ENCODE peak calls at places on chromosomes 4 and X, in ten cellular contexts. S is iris pigment epithelial cell; L is right lobe of liver; H is GM03348; T is A673; N is dermis microvascular lymphatic vessel endothelial cell; Z is effector memory CD8-positive, alpha-beta T cell; J is GM13977; U is ELF-1; F is cardiac muscle cell. R is an unnamed sample.

GRCh38 chrX:116379854-116380253 is 56.6 kb upstream of the SLC6A14 start:
- DNase-seq in S (peak), L (no peak), H (peak), T (peak), N (no peak), Z (no peak), J (no peak), U (no peak), F (no peak), R (no peak)

GRCh38 chr4:73815145-73815544 is 21.3 kb upstream of the CXCL6 start:
- DNase-seq in S (peak), L (no peak), H (no peak), T (no peak), N (no peak), Z (no peak), J (no peak), U (no peak), F (no peak), R (no peak)

GRCh38 chrX:44343412-44343942 is at the start of gene EFHC2:
- DNase-seq in S (peak), L (no peak), H (peak), T (no peak), N (no peak), Z (peak), J (no peak), U (peak), F (peak), R (peak)

GRCh38 chr4:1783970-1784369 is 9.1 kb upstream of the FGFR3 start:
- DNase-seq in S (no peak), L (no peak), H (no peak), T (no peak), N (no peak), Z (no peak), J (no peak), U (no peak), F (no peak), R (no peak)

GRCh38 chr4:106258145-106259045 is 57.6 kb downstream of the TBCK start:
- DNase-seq in S (peak), L (no peak), H (peak), T (no peak), N (no peak), Z (no peak), J (no peak), U (no peak), F (no peak), R (no peak)

GRCh38 chr4:2008671-2008920 is 178 bp downstream of the NELFA start:
- DNase-seq in S (no peak), L (no peak), H (no peak), T (no peak), N (no peak), Z (no peak), J (no peak), U (no peak), F (no peak), R (no peak)

GRCh38 chr4:59848457-59848856 is 1351.7 kb upstream of the ADGRL3 start:
- DNase-seq in S (no peak), L (no peak), H (no peak), T (no peak), N (no peak), Z (no peak), J (no peak), U (no peak), F (no peak), R (no peak)

GRCh38 chr4:26212528-26212927 is 108.3 kb upstream of the RBPJ start:
- DNase-seq in S (peak), L (no peak), H (no peak), T (no peak), N (no peak), Z (no peak), J (no peak), U (no peak), F (no peak), R (no peak)

GRCh38 chr4:8123389-8123788 is 35.2 kb downstream of the ABLIM2 start:
- DNase-seq in S (no peak), L (no peak), H (no peak), T (no peak), N (no peak), Z (no peak), J (no peak), U (peak), F (peak), R (no peak)

GRCh38 chr4:45668086-45668485 is 455.8 kb downstream of the GABRG1 start:
- DNase-seq in S (no peak), L (no peak), H (no peak), T (no peak), N (no peak), Z (no peak), J (no peak), U (no peak), F (no peak), R (no peak)

GRCh38 chr4:61493470-61493869 is 293.3 kb downstream of the ADGRL3 start:
- DNase-seq in S (no peak), L (no peak), H (no peak), T (peak), N (no peak), Z (no peak), J (no peak), U (no peak), F (no peak), R (no peak)

GRCh38 chrX:29824176-29824906 is 391.0 kb upstream of the MAGEB2 start:
- DNase-seq in S (no peak), L (no peak), H (no peak), T (no peak), N (no peak), Z (no peak), J (no peak), U (no peak), F (no peak), R (no peak)

GRCh38 chrX:149467920-149468319 is 37.2 kb downstream of the IDS start:
- DNase-seq in S (no peak), L (no peak), H (no peak), T (no peak), N (no peak), Z (no peak), J (no peak), U (no peak), F (no peak), R (no peak)

GRCh38 chr4:153204247-153205027 is at the start of gene TRIM2:
- DNase-seq in S (peak), L (peak), H (peak), T (peak), N (no peak), Z (no peak), J (no peak), U (peak), F (peak), R (peak)

R was measured in neural crest cell.